ENCODE peak calls at places on chromosomes 11 and 22, in six cellular contexts. D, W, H, C, B and P are unnamed samples.

GRCh38 chr11:75350743-75351540 is 519 bp downstream of the ARRB1 start:
- DNase-seq in D (peak), W (peak), H (peak), C (peak), B (no peak), P (no peak)

GRCh38 chr11:14185461-14185860 is 173.5 kb downstream of the RRAS2 start:
- DNase-seq in D (no peak), W (no peak), H (no peak), C (no peak), B (no peak), P (no peak)

GRCh38 chr11:78930810-78931209 is 356.1 kb upstream of the NARS2 start:
- DNase-seq in D (no peak), W (no peak), H (no peak), C (no peak), B (no peak), P (no peak)

GRCh38 chr11:104219081-104219480 is 55.1 kb upstream of the PDGFD start:
- DNase-seq in D (no peak), W (peak), H (no peak), C (no peak), B (no peak), P (no peak)

GRCh38 chr11:16969010-16970004 is 44.9 kb downstream of the PLEKHA7 start:
- DNase-seq in D (no peak), W (no peak), H (no peak), C (no peak), B (no peak), P (no peak)

GRCh38 chr11:103807806-103808205 is 228.6 kb upstream of the DDI1 start:
- DNase-seq in D (no peak), W (peak), H (no peak), C (no peak), B (no peak), P (no peak)

GRCh38 chr11:92391866-92392265 is 167.2 kb downstream of the FAT3 start:
- DNase-seq in D (no peak), W (peak), H (no peak), C (no peak), B (no peak), P (no peak)

GRCh38 chr11:69508974-69509373 is 27.5 kb downstream of the LINC01488 start:
- DNase-seq in D (no peak), W (no peak), H (no peak), C (no peak), B (no peak), P (no peak)

GRCh38 chr11:12573707-12574106 is 100.5 kb upstream of the TEAD1 start:
- DNase-seq in D (no peak), W (no peak), H (no peak), C (no peak), B (no peak), P (no peak)

GRCh38 chr11:72113170-72113808 is 794 bp upstream of the ANAPC15 start:
- DNase-seq in D (no peak), W (peak), H (no peak), C (no peak), B (peak), P (no peak)

GRCh38 chr11:68436985-68437926 is 23.3 kb upstream of the PPP6R3 start:
- DNase-seq in D (no peak), W (peak), H (no peak), C (peak), B (peak), P (no peak)

GRCh38 chr11:69135420-69136363 is 20.0 kb upstream of the SMIM38 start:
- DNase-seq in D (peak), W (no peak), H (no peak), C (no peak), B (no peak), P (no peak)

GRCh38 chr11:110022548-110022947 is 70.6 kb upstream of the ZC3H12C start:
- DNase-seq in D (no peak), W (no peak), H (no peak), C (no peak), B (no peak), P (no peak)

GRCh38 chr22:50605349-50606074 is 4.9 kb downstream of the MAPK8IP2 start:
- DNase-seq in D (no peak), W (no peak), H (no peak), C (no peak), B (no peak), P (peak)

GRCh38 chr22:42863349-42863911 is 6.4 kb upstream of the ARFGAP3 start:
- DNase-seq in D (no peak), W (peak), H (no peak), C (peak), B (peak), P (no peak)

GRCh38 chr11:116300252-116300651 is 472.5 kb downstream of the BUD13 start:
- DNase-seq in D (no peak), W (no peak), H (no peak), C (no peak), B (no peak), P (no peak)

GRCh38 chr11:84829162-84829561 is 798.0 kb downstream of the DLG2 start:
- DNase-seq in D (no peak), W (no peak), H (no peak), C (peak), B (no peak), P (no peak)

GRCh38 chr11:44607987-44608386 is 42.5 kb downstream of the CD82 start:
- DNase-seq in D (no peak), W (peak), H (no peak), C (no peak), B (no peak), P (no peak)

GRCh38 chr11:121253951-121254350 is 38.6 kb upstream of the SC5D start:
- DNase-seq in D (no peak), W (peak), H (no peak), C (peak), B (no peak), P (no peak)

GRCh38 chr11:76735218-76735480 is 48.0 kb upstream of the TSKU start:
- DNase-seq in D (no peak), W (no peak), H (no peak), C (no peak), B (no peak), P (no peak)

GRCh38 chr11:71488086-71488967 is 35.3 kb downstream of the NADSYN1 start:
- DNase-seq in D (no peak), W (no peak), H (no peak), C (peak), B (peak), P (peak)

GRCh38 chr22:39097098-39098020 is at the start of gene APOBEC3H:
- DNase-seq in D (peak), W (no peak), H (no peak), C (peak), B (no peak), P (no peak)

GRCh38 chr11:10418950-10419310 is 36.1 kb upstream of the AMPD3 start:
- DNase-seq in D (no peak), W (no peak), H (no peak), C (no peak), B (no peak), P (no peak)

GRCh38 chr11:112174789-112175595 is at the start of gene BCO2:
- DNase-seq in D (peak), W (peak), H (peak), C (peak), B (peak), P (peak)

GRCh38 chr22:27381552-27381951 is 420.0 kb downstream of the MN1 start:
- DNase-seq in D (no peak), W (no peak), H (no peak), C (no peak), B (no peak), P (peak)

GRCh38 chr22:19961868-19962245 is 20.2 kb upstream of the TXNRD2 start:
- DNase-seq in D (no peak), W (no peak), H (no peak), C (no peak), B (no peak), P (no peak)

GRCh38 chr11:89361738-89362137 is 129.4 kb downstream of the NOX4 start:
- DNase-seq in D (no peak), W (no peak), H (no peak), C (no peak), B (no peak), P (no peak)

GRCh38 chr11:110096369-110096976 is 3.3 kb downstream of the ZC3H12C start:
- DNase-seq in D (no peak), W (no peak), H (no peak), C (peak), B (no peak), P (no peak)

GRCh38 chr22:46748948-46749681 is 11.1 kb upstream of the CERK start:
- DNase-seq in D (peak), W (peak), H (no peak), C (peak), B (no peak), P (no peak)

GRCh38 chr22:42300286-42301071 is 30.0 kb upstream of the TCF20 start:
- DNase-seq in D (no peak), W (no peak), H (no peak), C (peak), B (no peak), P (no peak)

GRCh38 chr22:45240137-45240809 is 421 bp downstream of the KIAA0930 start:
- DNase-seq in D (peak), W (no peak), H (no peak), C (no peak), B (no peak), P (no peak)

GRCh38 chr11:91248199-91248807 is 976.3 kb upstream of the FAT3 start:
- DNase-seq in D (no peak), W (peak), H (peak), C (peak), B (no peak), P (no peak)

GRCh38 chr11:16043617-16044016 is 312.7 kb downstream of the SOX6 start:
- DNase-seq in D (no peak), W (no peak), H (no peak), C (no peak), B (no peak), P (no peak)

GRCh38 chr11:99020324-99021225 is at the start of gene CNTN5:
- DNase-seq in D (peak), W (peak), H (peak), C (peak), B (peak), P (no peak)

DNA sequence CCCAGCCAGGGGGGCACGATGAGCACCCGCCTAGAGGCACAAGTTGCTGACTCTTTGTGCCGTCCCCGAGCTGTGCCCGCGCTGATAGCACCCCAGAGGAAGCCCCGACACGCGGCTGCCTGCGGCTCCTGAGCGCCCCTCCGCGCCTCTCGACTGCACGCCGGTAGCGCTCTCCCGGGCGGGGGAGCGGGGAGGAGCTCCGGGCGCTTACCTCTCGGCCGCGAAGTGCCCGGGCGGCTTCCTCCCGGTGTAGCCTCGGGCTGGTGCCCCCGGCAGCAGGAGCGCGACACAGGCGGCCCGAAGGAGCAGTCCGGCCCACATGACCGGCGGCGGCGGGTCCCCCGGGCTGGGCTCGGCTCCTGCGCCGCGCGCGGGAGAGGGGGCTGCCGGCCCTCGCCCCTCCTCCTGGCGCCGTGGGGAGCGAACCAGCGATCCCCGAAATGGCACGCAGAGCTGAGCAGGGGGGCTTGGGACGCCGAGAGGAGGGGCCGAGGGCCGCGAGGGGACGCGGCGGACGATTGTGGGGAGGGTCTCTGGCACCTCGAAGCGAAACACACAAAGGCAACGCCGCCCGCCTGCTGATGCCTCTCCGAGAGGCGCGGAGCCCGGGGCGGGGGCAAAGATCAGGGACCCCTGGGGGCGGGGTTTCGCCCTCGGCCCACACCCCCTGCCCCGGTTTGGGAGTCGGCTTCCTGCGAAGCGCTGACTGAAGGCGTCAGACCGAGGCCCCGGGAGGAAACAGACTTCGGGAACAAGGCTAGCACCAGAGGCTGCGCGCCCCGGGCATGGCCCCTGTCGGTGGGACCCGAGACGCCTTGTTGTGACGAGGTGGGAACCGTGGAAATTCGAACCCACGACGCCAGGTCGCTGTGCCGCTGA is at the start of gene VWCE:
- DNase-seq in D (peak), W (peak), H (peak), C (peak), B (peak), P (peak)
- TF ChIP-seq CTCF in D (peak), W (no peak), H (no peak), C (peak), B (no peak), P (peak)

DNA sequence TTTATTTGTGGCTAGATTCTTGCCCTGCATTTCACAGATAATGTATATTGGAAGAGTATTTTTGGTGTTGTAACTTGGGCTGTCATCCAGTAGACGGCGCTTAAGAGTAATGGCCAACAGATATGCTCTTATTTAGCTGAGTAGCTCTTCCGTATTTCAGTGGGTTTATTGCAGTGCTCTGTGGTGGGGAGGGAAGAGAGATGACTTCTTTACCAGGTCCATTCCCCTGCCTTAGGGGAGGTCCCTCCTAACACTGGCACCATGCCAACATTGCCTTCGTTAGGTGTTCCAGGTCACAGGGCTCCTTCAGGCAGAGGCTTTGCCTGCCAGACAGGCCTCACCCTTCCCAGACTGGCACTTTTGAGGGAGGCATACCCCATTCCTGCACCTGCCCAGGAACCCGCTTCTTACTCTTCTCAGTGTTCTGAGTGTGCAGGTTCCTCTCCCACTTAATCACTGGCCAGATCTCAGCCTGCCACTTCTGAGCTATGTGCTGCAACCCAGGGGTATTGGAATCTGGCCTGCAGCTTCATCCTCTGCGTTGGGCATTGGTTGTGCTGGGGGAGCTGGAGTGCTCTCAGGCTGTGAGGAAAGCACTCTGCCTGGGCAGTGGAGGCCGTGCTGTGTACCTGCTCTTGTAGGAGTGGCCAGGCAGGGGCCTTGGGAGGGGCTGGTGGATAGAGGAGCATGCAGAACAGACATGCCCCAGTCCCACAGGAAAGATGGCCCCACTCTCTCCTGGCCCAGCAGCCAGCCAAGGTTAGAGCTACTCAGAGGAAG is 29.4 kb upstream of the SLN start:
- DNase-seq in D (peak), W (peak), H (no peak), C (peak), B (peak), P (no peak)
- TF ChIP-seq CTCF in D (peak), W (peak), H (peak), C (peak), B (peak), P (peak)

GRCh38 chr11:41457216-41458014 is 2.0 kb downstream of the LRRC4C start:
- DNase-seq in D (no peak), W (no peak), H (no peak), C (peak), B (no peak), P (no peak)

GRCh38 chr11:41456288-41456687 is 3.2 kb downstream of the LRRC4C start:
- DNase-seq in D (no peak), W (no peak), H (no peak), C (no peak), B (no peak), P (no peak)

GRCh38 chr11:41459602-41460405 is at the start of gene LRRC4C:
- DNase-seq in D (no peak), W (no peak), H (no peak), C (peak), B (no peak), P (no peak)

GRCh38 chr11:41461057-41461681 is 1.7 kb upstream of the LRRC4C start:
- DNase-seq in D (no peak), W (peak), H (no peak), C (peak), B (no peak), P (no peak)
- TF ChIP-seq CTCF in D (peak), W (peak), H (peak), C (peak), B (peak), P (peak)

GRCh38 chr11:113651018-113651417 is 55.1 kb downstream of the TMPRSS5 start:
- DNase-seq in D (no peak), W (no peak), H (no peak), C (no peak), B (no peak), P (no peak)
- TF ChIP-seq CTCF in D (no peak), W (no peak), H (no peak), C (no peak), B (no peak), P (no peak)

DNA sequence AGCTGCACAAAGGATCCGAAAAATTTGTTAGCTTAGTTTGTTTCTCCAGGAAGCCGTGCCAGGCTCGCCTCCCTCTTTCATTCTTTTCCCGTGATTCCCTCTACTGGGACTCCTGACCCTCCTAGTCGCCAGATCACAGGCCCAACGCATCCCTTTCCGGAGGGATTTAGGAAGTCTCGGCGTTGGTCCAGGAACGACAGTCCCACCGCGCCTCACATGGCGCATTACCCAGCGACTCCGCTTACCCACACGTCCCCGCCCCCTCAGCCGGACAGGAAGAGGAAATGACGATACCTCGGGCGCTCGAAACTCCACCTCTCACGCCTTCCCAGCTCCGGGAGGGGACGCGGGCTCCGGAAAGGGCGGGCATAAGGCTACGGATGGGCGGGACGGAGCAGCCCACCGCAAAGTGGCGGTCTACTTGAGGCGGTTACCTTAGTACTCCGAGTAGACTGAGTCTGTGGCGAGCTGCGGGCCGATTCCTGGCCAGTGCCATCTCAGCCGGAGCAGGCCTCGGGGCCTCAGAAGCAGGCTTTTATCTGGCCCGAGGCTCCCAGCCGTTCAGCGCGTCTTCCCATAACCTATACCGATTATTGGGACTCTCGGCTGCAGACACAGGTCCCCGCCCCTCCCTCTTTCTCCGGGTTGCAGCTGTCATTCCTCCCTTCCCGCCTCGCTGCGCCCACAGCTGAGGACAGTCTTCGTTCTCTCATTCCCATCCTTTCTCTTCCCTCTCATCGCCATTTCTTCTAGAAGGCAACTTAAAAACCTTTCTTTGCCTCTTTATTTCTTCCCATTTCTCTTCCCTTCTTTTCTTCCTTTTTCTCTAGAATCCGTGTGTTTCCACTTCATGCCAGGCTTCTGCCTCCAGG is at the start of gene CCDC15:
- DNase-seq in D (peak), W (peak), H (peak), C (peak), B (peak), P (peak)
- TF ChIP-seq CTCF in D (no peak), W (no peak), H (no peak), C (no peak), B (no peak), P (no peak)

GRCh38 chr11:47932544-47932943 is 47.8 kb upstream of the PTPRJ start:
- DNase-seq in D (no peak), W (no peak), H (no peak), C (no peak), B (no peak), P (no peak)

GRCh38 chr11:47924184-47924671 is 56.1 kb upstream of the PTPRJ start:
- DNase-seq in D (peak), W (peak), H (peak), C (peak), B (peak), P (no peak)

GRCh38 chr11:47923667-47924066 is 56.7 kb upstream of the PTPRJ start:
- DNase-seq in D (no peak), W (peak), H (no peak), C (no peak), B (peak), P (no peak)

DNA sequence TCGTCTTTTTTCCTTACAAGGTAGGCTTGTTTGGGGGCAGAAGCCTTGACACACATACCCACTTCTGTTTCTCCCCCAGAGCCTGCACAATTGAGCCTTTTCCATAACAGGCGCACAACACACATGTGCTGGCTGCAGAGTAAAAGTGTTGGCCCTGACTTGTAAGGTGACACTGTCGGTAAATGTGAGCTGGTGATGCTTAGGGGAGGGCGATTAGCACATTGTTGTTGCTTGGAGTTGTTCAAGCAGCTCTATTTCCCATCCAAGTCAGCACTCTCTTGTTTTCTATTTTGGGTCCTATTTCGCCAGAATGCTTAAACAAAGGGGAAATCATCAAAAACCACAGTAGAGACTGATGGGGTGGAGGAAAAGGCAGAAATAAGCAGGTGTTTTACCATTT is 51.9 kb upstream of the PTPRJ start:
- DNase-seq in D (no peak), W (no peak), H (no peak), C (no peak), B (no peak), P (no peak)
- TF ChIP-seq CTCF in D (no peak), W (no peak), H (no peak), C (no peak), B (no peak), P (no peak)